ENCODE peak calls at places on chromosome 9, in eight cellular contexts. R, U, A, T, I, M, Z and N are unnamed samples.

GRCh38 chr9:36721846-36722588 is 149.3 kb downstream of the MELK start:
- DNase-seq in R (no peak), U (no peak), A (no peak), T (peak; percentile 57), I (peak; percentile 57), M (no peak), Z (no peak), N (peak; percentile 72)

GRCh38 chr9:81268048-81268447 is 421.3 kb downstream of the TLE1 start:
- DNase-seq in R (no peak), U (no peak), A (no peak), T (no peak), I (no peak), M (no peak), Z (no peak), N (no peak)

GRCh38 chr9:78745996-78746395 is 449.1 kb downstream of the PSAT1 start:
- DNase-seq in R (no peak), U (no peak), A (no peak), T (no peak), I (no peak), M (no peak), Z (no peak), N (no peak)

GRCh38 chr9:34559616-34560546 is 29.6 kb downstream of the CNTFR start:
- DNase-seq in R (peak; percentile 72), U (peak; percentile 91), A (peak; percentile 87), T (peak; percentile 76), I (no peak), M (no peak), Z (no peak), N (no peak)

GRCh38 chr9:118782790-118783463 is 586.3 kb downstream of the BRINP1 start:
- DNase-seq in R (no peak), U (no peak), A (no peak), T (no peak), I (peak; percentile 43), M (no peak), Z (no peak), N (no peak)

GRCh38 chr9:122036988-122037387 is 56.1 kb downstream of the TTLL11 start:
- DNase-seq in R (no peak), U (peak; percentile 52), A (no peak), T (no peak), I (no peak), M (peak; percentile 64), Z (no peak), N (no peak)

GRCh38 chr9:138065287-138065686 is 187.7 kb downstream of the CACNA1B start:
- DNase-seq in R (no peak), U (no peak), A (peak; percentile 43), T (no peak), I (no peak), M (no peak), Z (no peak), N (peak; percentile 40)

GRCh38 chr9:87401681-87402080 is 96.0 kb upstream of the DAPK1 start:
- DNase-seq in R (no peak), U (no peak), A (no peak), T (no peak), I (no peak), M (peak; percentile 58), Z (no peak), N (no peak)

GRCh38 chr9:18347381-18348084 is 126.4 kb upstream of the ADAMTSL1 start:
- DNase-seq in R (no peak), U (peak; percentile 16), A (no peak), T (no peak), I (no peak), M (no peak), Z (peak; percentile 47), N (no peak)

GRCh38 chr9:114799441-114799840 is 6.4 kb downstream of the TNFSF15 start:
- DNase-seq in R (peak; percentile 74), U (no peak), A (peak; percentile 67), T (no peak), I (no peak), M (peak; percentile 89), Z (no peak), N (no peak)

GRCh38 chr9:136441191-136441680 is 1.6 kb upstream of the INPP5E start:
- DNase-seq in R (no peak), U (no peak), A (no peak), T (no peak), I (no peak), M (no peak), Z (no peak), N (no peak)

GRCh38 chr9:12195456-12195855 is 497.7 kb upstream of the TYRP1 start:
- DNase-seq in R (no peak), U (no peak), A (no peak), T (no peak), I (no peak), M (no peak), Z (no peak), N (no peak)

GRCh38 chr9:133242991-133243390 is 32.0 kb downstream of the ABO start:
- DNase-seq in R (no peak), U (no peak), A (no peak), T (no peak), I (no peak), M (no peak), Z (no peak), N (no peak)

GRCh38 chr9:72486606-72486955 is 34.8 kb upstream of the TMC1 start:
- DNase-seq in R (no peak), U (no peak), A (no peak), T (no peak), I (no peak), M (no peak), Z (no peak), N (no peak)

GRCh38 chr9:108058137-108058779 is 568.7 kb upstream of the KLF4 start:
- DNase-seq in R (no peak), U (no peak), A (no peak), T (no peak), I (no peak), M (no peak), Z (no peak), N (no peak)

GRCh38 chr9:131402738-131403492 is 9.0 kb downstream of the PRRC2B start:
- DNase-seq in R (no peak), U (peak; percentile 88), A (peak; percentile 93), T (peak; percentile 72), I (peak; percentile 28), M (no peak), Z (peak; percentile 88), N (peak; percentile 87)

GRCh38 chr9:75181748-75182147 is 93.4 kb downstream of the OSTF1 start:
- DNase-seq in R (no peak), U (no peak), A (no peak), T (no peak), I (no peak), M (no peak), Z (no peak), N (no peak)

GRCh38 chr9:113738898-113739604 is 137.1 kb upstream of the ZNF618 start:
- DNase-seq in R (no peak), U (no peak), A (no peak), T (no peak), I (no peak), M (peak; percentile 52), Z (no peak), N (no peak)

GRCh38 chr9:124035001-124035650 is 23.6 kb downstream of the LHX2 start:
- DNase-seq in R (no peak), U (no peak), A (no peak), T (no peak), I (no peak), M (no peak), Z (no peak), N (peak; percentile 46)

GRCh38 chr9:93960971-93961841 is 6.1 kb upstream of the BARX1 start:
- DNase-seq in R (peak; percentile 23), U (no peak), A (no peak), T (no peak), I (no peak), M (no peak), Z (no peak), N (peak; percentile 57)

GRCh38 chr9:92180669-92181181 is 65.5 kb upstream of the SPTLC1 start:
- DNase-seq in R (no peak), U (peak; percentile 96), A (no peak), T (no peak), I (peak; percentile 53), M (peak; percentile 82), Z (no peak), N (no peak)

GRCh38 chr9:28270156-28270555 is 696.9 kb upstream of the C9orf72 start:
- DNase-seq in R (no peak), U (no peak), A (no peak), T (no peak), I (no peak), M (peak; percentile 73), Z (no peak), N (no peak)

GRCh38 chr9:120433701-120434100 is 146.3 kb downstream of the CDK5RAP2 start:
- DNase-seq in R (no peak), U (no peak), A (no peak), T (no peak), I (no peak), M (no peak), Z (no peak), N (no peak)

GRCh38 chr9:91320299-91320698 is 41.4 kb downstream of the AUH start:
- DNase-seq in R (no peak), U (no peak), A (no peak), T (no peak), I (no peak), M (no peak), Z (no peak), N (no peak)

GRCh38 chr9:17088566-17088965 is 46.3 kb upstream of the CNTLN start:
- DNase-seq in R (no peak), U (no peak), A (no peak), T (no peak), I (no peak), M (no peak), Z (no peak), N (no peak)

GRCh38 chr9:113992276-113992951 is 85.7 kb downstream of the AMBP start:
- DNase-seq in R (no peak), U (no peak), A (peak; percentile 76), T (no peak), I (peak; percentile 51), M (no peak), Z (peak; percentile 97), N (no peak)

GRCh38 chr9:97109194-97109811 is 70.4 kb upstream of the CTSV start:
- DNase-seq in R (peak; percentile 19), U (peak; percentile 13), A (no peak), T (peak; percentile 60), I (peak; percentile 28), M (peak; percentile 86), Z (peak; percentile 77), N (no peak)

GRCh38 chr9:127735530-127736176 is 559 bp upstream of the TOR2A start:
- DNase-seq in R (no peak), U (no peak), A (no peak), T (no peak), I (no peak), M (no peak), Z (no peak), N (no peak)

GRCh38 chr9:2181794-2182193 is 166.6 kb downstream of the SMARCA2 start:
- DNase-seq in R (no peak), U (peak; percentile 32), A (no peak), T (peak; percentile 39), I (peak; percentile 31), M (peak; percentile 87), Z (peak; percentile 33), N (no peak)

GRCh38 chr9:96158909-96159575 is 142.9 kb downstream of the HSD17B3 start:
- DNase-seq in R (no peak), U (no peak), A (no peak), T (no peak), I (no peak), M (no peak), Z (no peak), N (no peak)

GRCh38 chr9:104923289-104923688 is 4.7 kb downstream of the ABCA1 start:
- DNase-seq in R (no peak), U (no peak), A (no peak), T (no peak), I (no peak), M (no peak), Z (no peak), N (no peak)

GRCh38 chr9:115808108-115808507 is 345.5 kb upstream of the PAPPA start:
- DNase-seq in R (no peak), U (no peak), A (no peak), T (no peak), I (no peak), M (no peak), Z (no peak), N (no peak)

GRCh38 chr9:107229146-107229545 is 53.9 kb upstream of the RAD23B start:
- DNase-seq in R (no peak), U (no peak), A (no peak), T (no peak), I (peak; percentile 36), M (no peak), Z (no peak), N (no peak)

GRCh38 chr9:103707181-103707580 is 386.9 kb upstream of the SMC2 start:
- DNase-seq in R (no peak), U (no peak), A (no peak), T (no peak), I (no peak), M (no peak), Z (no peak), N (no peak)